ENCODE peak calls at places on chromosomes 4 and X, in six cellular contexts. Z is IMR-90, B is endodermal cell, I is aorta, V is trophoblast cell, D is transverse colon. L is an unnamed sample. For H3K4me1, the result is how much of the 10 kb centered on the place peaks cover.

GRCh38 chrX:38807873-38808272 is 6.6 kb downstream of the MID1IP1 start:
- DNase-seq in Z (no peak), B (no peak), I (no peak), V (peak), D (no peak), L (no peak)

GRCh38 chr4:113733685-113734084 is 27.9 kb downstream of the CAMK2D start:
- DNase-seq in Z (no peak), B (no peak), I (no peak), V (no peak), D (no peak), L (no peak)

GRCh38 chr4:104451573-104451972 is 43.1 kb downstream of the CXXC4 start:
- DNase-seq in Z (no peak), B (no peak), I (no peak), V (peak), D (no peak), L (no peak)

GRCh38 chr4:81052119-81053068 is 21.9 kb downstream of the BMP3 start:
- DNase-seq in Z (peak), B (peak), I (no peak), V (peak), D (peak), L (no peak)

GRCh38 chr4:36551697-36552214 is 270.3 kb downstream of the DTHD1 start:
- DNase-seq in Z (no peak), B (no peak), I (no peak), V (no peak), D (no peak), L (no peak)

GRCh38 chr4:130092187-130093015 is 996.4 kb downstream of the C4orf33 start:
- DNase-seq in Z (no peak), B (no peak), I (no peak), V (no peak), D (no peak), L (no peak)

GRCh38 chrX:2609431-2610238 is 81.5 kb upstream of the CD99 start:
- DNase-seq in Z (peak), B (peak), I (no peak), V (peak), D (no peak), L (no peak)

GRCh38 chr4:1469596-1470392 is 63.6 kb upstream of the NKX1-1 start:
- DNase-seq in Z (no peak), B (peak), I (no peak), V (no peak), D (peak), L (peak)

GRCh38 chr4:117478702-117479101 is 393.3 kb upstream of the TRAM1L1 start:
- DNase-seq in Z (peak), B (no peak), I (no peak), V (no peak), D (no peak), L (no peak)

GRCh38 chr4:87117051-87117729 is 103.2 kb downstream of the KLHL8 start:
- DNase-seq in Z (no peak), B (no peak), I (no peak), V (peak), D (no peak), L (no peak)

GRCh38 chr4:137961051-137961438 is 281.1 kb downstream of the SLC7A11 start:
- DNase-seq in Z (no peak), B (no peak), I (peak), V (peak), D (no peak), L (peak)

GRCh38 chrX:102651242-102651967 is at the start of gene GPRASP1:
- DNase-seq in Z (peak), B (peak), I (peak), V (peak), D (peak), L (no peak)

GRCh38 chr4:82652062-82652461 is 90.3 kb upstream of the TMEM150C start:
- DNase-seq in Z (peak), B (no peak), I (no peak), V (peak), D (no peak), L (no peak)

GRCh38 chr4:82774711-82775171 is 23.9 kb downstream of the SCD5 start:
- DNase-seq in Z (peak), B (peak), I (no peak), V (no peak), D (no peak), L (no peak)

GRCh38 chr4:120049732-120050494 is 16.7 kb downstream of the MAD2L1 start:
- DNase-seq in Z (peak), B (peak), I (peak), V (peak), D (peak), L (peak)

GRCh38 chr4:22014222-22014741 is 65.7 kb upstream of the KCNIP4 start:
- DNase-seq in Z (no peak), B (no peak), I (no peak), V (no peak), D (no peak), L (no peak)

GRCh38 chr4:182425302-182425701 is 182.1 kb downstream of the TENM3 start:
- DNase-seq in Z (no peak), B (no peak), I (no peak), V (no peak), D (no peak), L (no peak)

GRCh38 chr4:8729408-8730149 is 137.0 kb downstream of the CPZ start:
- DNase-seq in Z (no peak), B (peak), I (no peak), V (no peak), D (peak), L (no peak)

GRCh38 chr4:5045099-5045498 is 6.2 kb upstream of the STK32B start:
- DNase-seq in Z (no peak), B (no peak), I (peak), V (no peak), D (peak), L (no peak)

DNA sequence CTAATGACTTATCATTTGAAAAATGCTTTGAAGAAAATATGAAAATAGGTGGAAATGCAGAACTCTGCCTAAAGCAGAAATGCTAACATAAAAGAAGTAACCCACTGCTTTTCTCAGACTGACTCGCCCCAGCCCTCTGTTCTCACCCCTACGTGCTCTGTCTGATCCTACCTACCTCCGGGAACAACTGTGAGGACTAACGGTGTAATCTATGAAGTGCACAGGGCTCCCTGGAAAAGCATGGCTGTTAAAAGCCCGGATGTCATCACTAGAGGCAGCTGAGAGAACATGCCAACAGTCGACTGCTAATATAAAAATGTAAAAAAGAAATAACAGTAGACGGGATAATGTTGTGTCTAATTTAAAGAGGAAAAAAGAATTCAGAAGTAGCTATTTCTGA is 130.9 kb downstream of the TSPAN5 start:
- DNase-seq in Z (peak), B (no peak), I (no peak), V (no peak), D (no peak), L (no peak)
- H3K27ac ChIP-seq in Z (no peak), B (no peak), I (no peak), V (no peak), D (no peak), L (no peak)

DNA sequence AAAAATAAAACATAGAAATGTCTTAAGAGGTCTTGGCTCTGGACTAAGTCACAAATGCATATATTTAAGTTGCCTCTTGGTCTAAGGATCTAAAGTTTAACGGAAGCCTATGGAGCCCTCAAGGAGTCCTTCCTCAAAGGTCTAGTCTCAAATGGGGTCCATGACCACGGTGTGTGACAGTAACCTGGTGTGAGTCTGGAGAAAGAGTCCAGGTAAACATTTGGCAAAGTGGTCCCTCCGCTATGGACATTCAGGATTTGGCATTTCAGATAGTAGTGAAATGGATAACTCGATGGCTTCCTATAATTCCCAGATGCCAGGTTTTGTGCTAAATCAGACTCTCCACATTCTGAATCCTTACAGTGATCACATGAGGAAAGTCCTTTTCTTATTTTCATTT is 44.2 kb downstream of the RHOH start:
- DNase-seq in Z (no peak), B (no peak), I (no peak), V (no peak), D (no peak), L (no peak)
- H3K4me1 ChIP-seq in Z (under half), B (under half), I (under half), V (under half), D (under half), L (under half)

GRCh38 chr4:41161355-41161754 is 53.0 kb downstream of the APBB2 start:
- DNase-seq in Z (no peak), B (no peak), I (no peak), V (no peak), D (no peak), L (no peak)

GRCh38 chr4:41160010-41160789 is 54.1 kb downstream of the APBB2 start:
- DNase-seq in Z (peak), B (peak), I (no peak), V (peak), D (no peak), L (peak)

GRCh38 chr4:41158274-41158673 is 56.1 kb downstream of the APBB2 start:
- DNase-seq in Z (peak), B (no peak), I (no peak), V (no peak), D (no peak), L (no peak)

GRCh38 chr4:41158756-41159155 is 55.6 kb downstream of the APBB2 start:
- DNase-seq in Z (no peak), B (no peak), I (no peak), V (no peak), D (no peak), L (no peak)

DNA sequence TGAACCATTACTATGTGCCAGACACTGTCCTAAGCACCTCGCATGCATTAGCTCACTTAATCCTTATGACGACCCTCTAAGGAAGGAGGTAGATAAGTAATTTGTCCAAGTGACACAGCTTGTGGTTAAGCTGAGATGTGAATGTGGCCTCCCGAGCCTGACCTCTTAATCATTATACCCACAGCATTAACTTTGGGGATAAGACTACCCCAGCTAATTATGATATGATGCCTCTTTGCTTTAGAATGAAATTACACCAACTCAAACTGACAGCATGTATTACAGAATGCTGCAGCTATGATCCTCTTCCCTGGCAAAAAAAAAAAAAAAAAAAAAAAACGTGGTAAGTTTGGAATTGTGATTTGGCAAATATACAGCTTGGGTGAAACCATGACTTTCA is 53.5 kb downstream of the APBB2 start:
- DNase-seq in Z (peak), B (no peak), I (no peak), V (no peak), D (no peak), L (no peak)
- H3K4me3 ChIP-seq in Z (no peak), B (no peak), I (no peak), V (no peak), D (no peak), L (no peak)

GRCh38 chrX:44570524-44570923 is 27.9 kb upstream of the FUNDC1 start:
- DNase-seq in Z (peak), B (no peak), I (no peak), V (no peak), D (no peak), L (no peak)

GRCh38 chrX:44569122-44569521 is 26.5 kb upstream of the FUNDC1 start:
- DNase-seq in Z (no peak), B (no peak), I (no peak), V (no peak), D (no peak), L (no peak)

GRCh38 chrX:44568196-44568595 is 25.5 kb upstream of the FUNDC1 start:
- DNase-seq in Z (no peak), B (no peak), I (peak), V (no peak), D (no peak), L (no peak)

DNA sequence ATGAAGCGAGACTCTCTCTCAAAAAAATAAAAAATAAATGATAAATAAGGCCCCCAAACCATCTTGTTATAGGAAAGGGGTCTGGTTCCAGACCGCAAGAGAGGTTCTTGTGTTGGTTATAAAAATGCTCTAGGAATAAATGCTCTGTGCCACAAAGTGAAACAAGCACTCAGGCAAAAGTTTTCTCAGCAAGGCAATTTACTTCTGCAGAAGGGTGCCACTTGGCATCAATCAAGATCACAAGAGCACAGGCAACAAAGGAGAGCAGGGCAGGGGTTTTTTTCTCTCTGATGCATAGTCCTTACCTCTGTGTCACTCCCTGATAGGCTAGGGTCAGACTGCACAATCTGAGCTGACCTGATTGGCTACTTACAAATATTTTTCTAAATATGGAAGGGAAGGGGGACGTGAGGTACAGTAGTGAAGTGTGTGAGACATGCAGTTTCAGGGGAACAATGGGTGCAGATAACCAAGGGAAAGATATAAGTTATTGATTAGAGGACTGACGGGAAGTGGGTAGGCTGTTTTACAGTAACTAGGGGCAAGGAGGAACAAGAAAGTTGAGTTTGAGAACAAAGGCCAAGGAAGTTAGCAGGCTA is 29.8 kb upstream of the FUNDC1 start:
- DNase-seq in Z (no peak), B (no peak), I (no peak), V (no peak), D (no peak), L (no peak)
- H3K27ac ChIP-seq in Z (no peak), B (no peak), I (no peak), V (no peak), D (no peak), L (no peak)

DNA sequence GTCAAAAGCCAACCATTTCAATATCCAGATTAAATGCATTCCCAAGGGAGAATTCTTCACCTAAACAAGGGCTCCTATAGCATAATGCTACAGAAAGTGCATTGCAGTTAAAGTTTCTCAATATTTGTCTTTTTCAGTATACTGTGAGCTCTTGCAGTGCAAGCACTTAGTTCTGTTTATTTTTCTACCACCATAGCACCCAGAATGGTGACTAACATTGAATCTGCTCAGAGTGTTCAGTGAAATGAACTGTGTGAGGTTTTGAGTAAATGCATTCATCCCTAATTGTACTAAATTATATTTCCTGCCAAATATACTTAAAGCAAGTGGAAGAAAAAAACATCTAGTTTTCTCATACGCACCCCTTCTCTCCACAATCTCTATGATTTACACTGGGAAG is 383.9 kb downstream of the PCDH7 start:
- DNase-seq in Z (peak), B (no peak), I (no peak), V (no peak), D (no peak), L (no peak)
- H3K4me1 ChIP-seq in Z (under half), B (under half), I (under half), V (under half), D (under half), L (under half)

GRCh38 chr4:7532043-7532442 is 97.3 kb upstream of the PSAPL1 start:
- DNase-seq in Z (no peak), B (no peak), I (no peak), V (no peak), D (no peak), L (no peak)

GRCh38 chr4:7533267-7533666 is 98.5 kb upstream of the PSAPL1 start:
- DNase-seq in Z (no peak), B (no peak), I (no peak), V (peak), D (no peak), L (no peak)

GRCh38 chr4:7530026-7530562 is 95.4 kb upstream of the PSAPL1 start:
- DNase-seq in Z (no peak), B (peak), I (no peak), V (no peak), D (no peak), L (no peak)

GRCh38 chr4:7530932-7531639 is 96.4 kb upstream of the PSAPL1 start:
- DNase-seq in Z (no peak), B (no peak), I (no peak), V (no peak), D (no peak), L (no peak)

GRCh38 chr4:7531640-7531994 is 96.9 kb upstream of the PSAPL1 start:
- DNase-seq in Z (no peak), B (peak), I (no peak), V (no peak), D (no peak), L (no peak)
- H3K4me3 ChIP-seq in Z (no peak), B (no peak), I (no peak), V (no peak), D (no peak), L (no peak)

GRCh38 chr4:48546336-48546735 is 56.3 kb downstream of the ZAR1 start:
- DNase-seq in Z (peak), B (peak), I (no peak), V (peak), D (no peak), L (no peak)

GRCh38 chr4:48542888-48543287 is 52.8 kb downstream of the ZAR1 start:
- DNase-seq in Z (no peak), B (no peak), I (no peak), V (no peak), D (no peak), L (no peak)

GRCh38 chr4:48538358-48538757 is 48.3 kb downstream of the ZAR1 start:
- DNase-seq in Z (no peak), B (no peak), I (no peak), V (no peak), D (no peak), L (no peak)

DNA sequence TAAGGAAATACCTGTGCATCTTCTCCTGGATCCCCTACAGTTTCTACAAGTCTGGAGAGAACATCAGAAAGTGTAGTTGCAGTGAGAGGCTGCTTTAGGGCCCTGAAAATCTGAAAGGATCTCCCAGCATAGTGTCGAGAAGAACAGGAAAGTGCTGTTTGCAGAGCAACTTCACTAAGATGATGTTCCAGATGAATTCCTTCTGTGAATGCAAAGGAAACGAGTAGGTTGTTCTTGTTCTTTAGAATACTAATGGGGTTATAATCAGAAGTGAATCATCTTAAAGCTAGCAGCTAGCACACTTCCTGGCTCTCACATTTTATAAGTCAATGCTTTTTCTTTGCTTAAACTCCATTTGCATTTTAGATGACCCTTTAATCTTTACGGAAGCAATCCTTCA is 53.7 kb downstream of the ZAR1 start:
- DNase-seq in Z (peak), B (no peak), I (no peak), V (no peak), D (no peak), L (no peak)
- H3K27ac ChIP-seq in Z (no peak), B (no peak), I (no peak), V (no peak), D (no peak), L (no peak)

L was measured in RWPE2.